ENCODE peak calls at places on chromosomes 6 and 20, in nine cellular contexts. G is iPS DF 19.7, H is ELR, I is C1 segment of cervical spinal cord, A is sigmoid colon, Y is D341Med, K is HCT116, T is LHCN-M2, E is head of caudate nucleus. P is an unnamed sample.

GRCh38 chr6:38808039-38808438 is 92.9 kb downstream of the DNAH8 start:
- DNase-seq in G (no peak), K (no peak), H (no peak), E (no peak), A (no peak), I (no peak), T (no peak), Y (no peak), P (no peak)

GRCh38 chr20:52975024-52975732 is 3.0 kb downstream of the TSHZ2 start:
- DNase-seq in G (no peak), I (no peak), H (no peak), Y (no peak), A (no peak), K (no peak), T (no peak), E (no peak), P (no peak)

GRCh38 chr6:154953644-154954043 is 41.5 kb upstream of the TIAM2 start:
- DNase-seq in H (no peak), K (no peak), Y (no peak), E (no peak), A (no peak), G (no peak), I (no peak), T (no peak), P (no peak)

GRCh38 chr20:32535316-32535952 is 49.7 kb downstream of the NOL4L start:
- DNase-seq in I (no peak), K (no peak), A (no peak), T (no peak), E (no peak), Y (no peak), H (no peak), G (no peak), P (no peak)

GRCh38 chr6:16331328-16332174 is 93.2 kb downstream of the GMPR start:
- DNase-seq in Y (peak), K (no peak), T (peak), A (peak), I (no peak), H (peak), G (no peak), E (peak), P (peak)

GRCh38 chr6:9136141-9136865 is 701.0 kb upstream of the SLC35B3 start:
- DNase-seq in G (no peak), H (no peak), T (no peak), I (no peak), K (no peak), Y (no peak), E (no peak), A (no peak), P (no peak)

GRCh38 chr6:36387440-36388303 is at the start of gene ETV7:
- DNase-seq in I (no peak), H (peak), K (no peak), E (peak), A (peak), T (no peak), Y (no peak), G (no peak), P (peak)

GRCh38 chr20:54197621-54198604 is 10.0 kb upstream of the PFDN4 start:
- DNase-seq in T (peak), Y (no peak), H (peak), E (peak), K (no peak), G (no peak), A (no peak), I (no peak), P (peak)

GRCh38 chr20:52076164-52076563 is 115.4 kb downstream of the ZFP64 start:
- DNase-seq in K (no peak), T (no peak), Y (no peak), A (no peak), E (no peak), G (no peak), I (no peak), H (no peak), P (no peak)

GRCh38 chr20:1187605-1188171 is 2.9 kb upstream of the TMEM74B start:
- DNase-seq in T (no peak), Y (no peak), K (no peak), E (no peak), G (no peak), I (no peak), A (no peak), H (no peak), P (no peak)

GRCh38 chr6:167492096-167492449 is 167.2 kb downstream of the TTLL2 start:
- DNase-seq in A (peak), K (no peak), G (no peak), E (no peak), T (no peak), I (no peak), Y (no peak), H (no peak), P (no peak)

GRCh38 chr6:16237242-16237641 is 1.1 kb upstream of the GMPR start:
- DNase-seq in T (no peak), H (no peak), E (no peak), K (no peak), Y (no peak), G (no peak), A (no peak), I (no peak), P (no peak)

GRCh38 chr20:57584768-57585461 is 24.0 kb downstream of the PCK1 start:
- DNase-seq in A (no peak), K (no peak), T (peak), G (no peak), E (no peak), Y (no peak), H (no peak), I (no peak), P (peak)

GRCh38 chr20:3461911-3462677 is 8.7 kb upstream of the ATRN start:
- DNase-seq in K (no peak), T (peak), Y (no peak), H (peak), G (no peak), A (no peak), E (no peak), I (no peak), P (peak)

GRCh38 chr20:49340161-49340966 is 62.5 kb upstream of the ZNFX1 start:
- DNase-seq in K (no peak), E (no peak), G (no peak), I (no peak), A (peak), H (peak), Y (no peak), T (peak), P (peak)

GRCh38 chr6:41047745-41048742 is 5.0 kb upstream of the APOBEC2 start:
- DNase-seq in I (no peak), E (no peak), K (no peak), T (no peak), A (no peak), Y (peak), H (no peak), G (no peak), P (no peak)

GRCh38 chr20:57048027-57048869 is 218.2 kb downstream of the BMP7 start:
- DNase-seq in A (peak), Y (peak), K (no peak), H (peak), I (no peak), G (no peak), E (peak), T (no peak), P (no peak)

GRCh38 chr6:7115452-7116223 is 7.9 kb downstream of the RREB1 start:
- DNase-seq in E (no peak), I (no peak), A (no peak), Y (peak), K (no peak), H (no peak), T (no peak), G (no peak), P (no peak)

GRCh38 chr6:121305957-121306607 is 28.2 kb downstream of the TBC1D32 start:
- DNase-seq in H (peak), G (no peak), I (no peak), E (no peak), Y (peak), K (peak), A (no peak), T (peak), P (peak)

GRCh38 chr20:39042279-39043150 is 80.4 kb downstream of the DHX35 start:
- DNase-seq in G (no peak), T (no peak), I (no peak), Y (no peak), A (no peak), K (no peak), E (no peak), H (peak), P (no peak)

GRCh38 chr6:109336221-109336955 is 45.9 kb downstream of the CD164 start:
- DNase-seq in K (peak), T (no peak), I (no peak), Y (no peak), A (no peak), H (peak), G (no peak), E (no peak), P (no peak)

GRCh38 chr6:138250513-138251247 is 32.4 kb upstream of the PBOV1 start:
- DNase-seq in G (no peak), K (no peak), A (no peak), I (no peak), T (no peak), E (peak), H (peak), Y (no peak), P (no peak)

GRCh38 chr6:145621776-145622175 is 113.5 kb downstream of the EPM2A start:
- DNase-seq in H (no peak), I (no peak), T (no peak), Y (no peak), E (no peak), G (no peak), K (no peak), A (no peak), P (no peak)

P was measured in myocyte.